ENCODE peak calls at places on chromosomes 13 and 19, in four cellular contexts. One of them, this sample, is unnamed.

GRCh38 chr13:97945792-97946419 is 7.6 kb upstream of the IPO5 start:
- DNase-seq in GM23248: peak; percentile 32
- DNase-seq in astrocyte: peak; percentile 48
- DNase-seq in mammary epithelial cell: no peak
- DNase-seq in this sample: peak; percentile 67

GRCh38 chr13:98216135-98216565 is 39.1 kb upstream of the RNF113B start:
- DNase-seq in mammary epithelial cell: peak; percentile 19
- DNase-seq in GM23248: peak; percentile 96
- DNase-seq in astrocyte: peak; percentile 87
- DNase-seq in this sample: no peak

GRCh38 chr19:13033819-13034611 is 38.7 kb downstream of the NFIX start:
- DNase-seq in GM23248: peak; percentile 82
- DNase-seq in astrocyte: peak; percentile 55
- DNase-seq in mammary epithelial cell: peak; percentile 68
- DNase-seq in this sample: peak; percentile 77

GRCh38 chr19:18420931-18421330 is 1.7 kb downstream of the SSBP4 start:
- DNase-seq in astrocyte: no peak
- DNase-seq in mammary epithelial cell: no peak
- DNase-seq in GM23248: no peak
- DNase-seq in this sample: no peak

GRCh38 chr19:14385492-14385891 is 4.2 kb downstream of the ADGRE5 start:
- DNase-seq in mammary epithelial cell: no peak
- DNase-seq in astrocyte: no peak
- DNase-seq in GM23248: no peak
- DNase-seq in this sample: no peak

GRCh38 chr13:71625694-71626093 is 241.3 kb downstream of the DACH1 start:
- DNase-seq in astrocyte: peak; percentile 62
- DNase-seq in mammary epithelial cell: no peak
- DNase-seq in GM23248: no peak
- DNase-seq in this sample: no peak

GRCh38 chr13:28449826-28450773 is 44.8 kb downstream of the FLT1 start:
- DNase-seq in mammary epithelial cell: no peak
- DNase-seq in astrocyte: no peak
- DNase-seq in GM23248: peak; percentile 30
- DNase-seq in this sample: no peak

GRCh38 chr19:13132471-13133166 is 14.6 kb downstream of the NACC1 start:
- DNase-seq in GM23248: peak; percentile 96
- DNase-seq in astrocyte: peak; percentile 84
- DNase-seq in mammary epithelial cell: peak; percentile 79
- DNase-seq in this sample: no peak

GRCh38 chr19:46014534-46014933 is 8.3 kb downstream of the PGLYRP1 start:
- DNase-seq in GM23248: no peak
- DNase-seq in astrocyte: no peak
- DNase-seq in mammary epithelial cell: no peak
- DNase-seq in this sample: no peak

GRCh38 chr13:76245216-76245615 is 609.1 kb downstream of the LMO7 start:
- DNase-seq in astrocyte: no peak
- DNase-seq in mammary epithelial cell: no peak
- DNase-seq in GM23248: no peak
- DNase-seq in this sample: no peak

GRCh38 chr13:40152145-40152544 is 496.7 kb downstream of the COG6 start:
- DNase-seq in mammary epithelial cell: peak; percentile 83
- DNase-seq in GM23248: peak; percentile 89
- DNase-seq in astrocyte: peak; percentile 75
- DNase-seq in this sample: no peak

GRCh38 chr19:42199440-42200115 is 17.9 kb downstream of the DEDD2 start:
- DNase-seq in astrocyte: no peak
- DNase-seq in mammary epithelial cell: peak; percentile 80
- DNase-seq in GM23248: no peak
- DNase-seq in this sample: peak; percentile 55

GRCh38 chr13:49499889-49500660 is 4.3 kb downstream of the PHF11 start:
- DNase-seq in GM23248: peak; percentile 86
- DNase-seq in mammary epithelial cell: peak; percentile 85
- DNase-seq in astrocyte: peak; percentile 83
- DNase-seq in this sample: no peak

GRCh38 chr19:5156231-5156986 is 184.2 kb downstream of the PTPRS start:
- DNase-seq in GM23248: peak; percentile 49
- DNase-seq in mammary epithelial cell: no peak
- DNase-seq in astrocyte: no peak
- DNase-seq in this sample: no peak

GRCh38 chr13:31367410-31367809 is 167.6 kb downstream of the B3GLCT start:
- DNase-seq in GM23248: no peak
- DNase-seq in mammary epithelial cell: no peak
- DNase-seq in astrocyte: no peak
- DNase-seq in this sample: no peak

GRCh38 chr19:30393046-30393445 is 20.9 kb downstream of the ZNF536 start:
- DNase-seq in GM23248: peak; percentile 48
- DNase-seq in astrocyte: no peak
- DNase-seq in mammary epithelial cell: no peak
- DNase-seq in this sample: peak; percentile 70

GRCh38 chr13:110457361-110457760 is 104.2 kb downstream of the RAB20 start:
- DNase-seq in GM23248: no peak
- DNase-seq in mammary epithelial cell: no peak
- DNase-seq in astrocyte: no peak
- DNase-seq in this sample: no peak

GRCh38 chr19:1921825-1922224 is 16.6 kb downstream of the ADAT3 start:
- DNase-seq in mammary epithelial cell: no peak
- DNase-seq in astrocyte: no peak
- DNase-seq in GM23248: no peak
- DNase-seq in this sample: no peak

GRCh38 chr13:37187110-37187509 is 81.6 kb upstream of the CSNK1A1L start:
- DNase-seq in mammary epithelial cell: peak; percentile 35
- DNase-seq in astrocyte: peak; percentile 89
- DNase-seq in GM23248: peak; percentile 53
- DNase-seq in this sample: no peak

GRCh38 chr19:48975947-48976847 is 11.1 kb downstream of the FTL start:
- DNase-seq in GM23248: peak; percentile 29
- DNase-seq in mammary epithelial cell: no peak
- DNase-seq in astrocyte: no peak
- DNase-seq in this sample: peak; percentile 88

GRCh38 chr19:18951721-18952281 is 10.8 kb upstream of the HOMER3 start:
- DNase-seq in astrocyte: no peak
- DNase-seq in GM23248: peak; percentile 87
- DNase-seq in mammary epithelial cell: peak; percentile 96
- DNase-seq in this sample: no peak

GRCh38 chr19:46913852-46914430 is 53.1 kb downstream of the ARHGAP35 start:
- DNase-seq in mammary epithelial cell: peak; percentile 26
- DNase-seq in GM23248: peak; percentile 69
- DNase-seq in astrocyte: peak; percentile 58
- DNase-seq in this sample: no peak

GRCh38 chr13:83929147-83929546 is 46.9 kb upstream of the SLITRK1 start:
- DNase-seq in astrocyte: no peak
- DNase-seq in mammary epithelial cell: no peak
- DNase-seq in GM23248: no peak
- DNase-seq in this sample: no peak

GRCh38 chr13:21478881-21479808 is 20.0 kb upstream of the ZDHHC20 start:
- DNase-seq in mammary epithelial cell: peak; percentile 57
- DNase-seq in GM23248: peak; percentile 77
- DNase-seq in astrocyte: peak; percentile 53
- DNase-seq in this sample: peak; percentile 89

GRCh38 chr19:47032171-47032811 is 12.7 kb downstream of the NPAS1 start:
- DNase-seq in astrocyte: no peak
- DNase-seq in mammary epithelial cell: peak; percentile 33
- DNase-seq in GM23248: peak; percentile 52
- DNase-seq in this sample: peak; percentile 85

GRCh38 chr19:10604460-10604980 is 17.4 kb upstream of the AP1M2 start:
- DNase-seq in mammary epithelial cell: no peak
- DNase-seq in GM23248: no peak
- DNase-seq in astrocyte: no peak
- DNase-seq in this sample: peak; percentile 84

GRCh38 chr19:48752511-48753365 is at the start of gene FUT1:
- DNase-seq in mammary epithelial cell: peak; percentile 97
- DNase-seq in astrocyte: no peak
- DNase-seq in GM23248: peak; percentile 39
- DNase-seq in this sample: no peak

GRCh38 chr19:17357724-17358123 is 19.4 kb downstream of the PLVAP start:
- DNase-seq in astrocyte: no peak
- DNase-seq in GM23248: no peak
- DNase-seq in mammary epithelial cell: no peak
- DNase-seq in this sample: no peak

GRCh38 chr19:17353386-17353785 is 16.0 kb downstream of the GTPBP3 start:
- DNase-seq in astrocyte: no peak
- DNase-seq in mammary epithelial cell: no peak
- DNase-seq in GM23248: no peak
- DNase-seq in this sample: no peak

GRCh38 chr19:17358395-17358794 is 18.7 kb downstream of the PLVAP start:
- DNase-seq in GM23248: peak; percentile 50
- DNase-seq in astrocyte: no peak
- DNase-seq in mammary epithelial cell: no peak
- DNase-seq in this sample: no peak

GRCh38 chr19:17359905-17360800 is 17.0 kb downstream of the PLVAP start:
- DNase-seq in astrocyte: no peak
- DNase-seq in GM23248: no peak
- DNase-seq in mammary epithelial cell: no peak
- DNase-seq in this sample: no peak

GRCh38 chr19:17357078-17357666 is 19.8 kb downstream of the GTPBP3 start:
- DNase-seq in mammary epithelial cell: no peak
- DNase-seq in GM23248: no peak
- DNase-seq in astrocyte: no peak
- DNase-seq in this sample: no peak
- H3K27ac ChIP-seq in mammary epithelial cell: no peak overlapping the region
- H3K27ac ChIP-seq in GM23248: no peak overlapping the region
- H3K27ac ChIP-seq in astrocyte: no peak overlapping the region
- H3K27ac ChIP-seq in this sample: no peak overlapping the region

GRCh38 chr13:100581030-100581429 is 7.6 kb downstream of the GGACT start:
- DNase-seq in mammary epithelial cell: no peak
- DNase-seq in astrocyte: no peak
- DNase-seq in GM23248: no peak
- DNase-seq in this sample: no peak
- H3K4me2 ChIP-seq in mammary epithelial cell: no peak overlapping the region
- H3K4me2 ChIP-seq in astrocyte: no peak overlapping the region
- H3K4me2 ChIP-seq in GM23248: no peak overlapping the region
- H3K4me2 ChIP-seq in this sample: no peak overlapping the region

DNA sequence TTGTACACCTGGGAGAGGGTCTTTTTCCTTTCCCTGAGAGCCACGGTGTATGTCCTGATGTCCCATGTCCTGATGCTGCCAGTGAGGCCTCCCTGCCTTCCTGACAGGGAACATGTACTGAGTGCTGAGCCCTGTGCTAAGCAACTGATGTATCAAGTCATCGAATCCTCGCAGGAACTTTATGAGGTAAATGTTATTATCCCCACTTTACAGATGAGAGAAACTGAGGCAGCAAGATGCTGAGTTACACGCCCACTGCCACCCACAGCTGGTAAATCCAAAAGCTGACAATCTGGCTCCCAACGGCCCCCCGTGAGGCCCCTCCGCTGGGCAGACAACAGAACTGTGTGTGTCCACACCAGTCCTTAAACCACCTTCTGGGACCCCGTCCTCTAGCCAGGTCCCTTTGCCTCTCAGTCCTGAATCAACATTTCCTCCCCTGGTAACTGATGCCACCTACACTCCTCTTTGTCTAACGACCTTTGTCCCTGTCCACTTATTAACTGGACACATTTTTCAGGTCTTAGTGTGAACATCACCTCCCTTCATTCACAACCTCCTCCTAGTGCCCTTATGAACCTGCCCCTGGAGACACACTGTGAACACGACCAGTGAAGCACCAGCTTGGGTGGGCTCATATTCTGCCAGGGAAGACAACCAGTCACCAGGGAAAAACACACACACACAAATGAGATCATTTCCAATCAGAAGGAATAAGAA is 5.4 kb upstream of the VSIG10L start:
- DNase-seq in GM23248: no peak
- DNase-seq in astrocyte: no peak
- DNase-seq in mammary epithelial cell: no peak
- DNase-seq in this sample: no peak
- H3K27ac ChIP-seq in GM23248: no peak overlapping the region
- H3K27ac ChIP-seq in astrocyte: no peak overlapping the region
- H3K27ac ChIP-seq in mammary epithelial cell: no peak overlapping the region
- H3K27ac ChIP-seq in this sample: no peak overlapping the region

GRCh38 chr19:56108447-56109195 is 12.5 kb downstream of the ZNF787 start:
- DNase-seq in astrocyte: no peak
- DNase-seq in GM23248: peak; percentile 67
- DNase-seq in mammary epithelial cell: no peak
- DNase-seq in this sample: no peak
- H3K4me2 ChIP-seq in astrocyte: no peak overlapping the region
- H3K4me2 ChIP-seq in GM23248: peak overlapping the region; percentile 58
- H3K4me2 ChIP-seq in mammary epithelial cell: peak overlapping the region; percentile 42
- H3K4me2 ChIP-seq in this sample: no peak overlapping the region